ENCODE peak calls at places on chromosome 4, in ten cellular contexts. Q, Y, I, F, L, R, W, J, V and A are unnamed samples.

GRCh38 chr4:155745984-155746383 is 12.8 kb upstream of the GUCY1B1 start:
- DNase-seq in I (no peak), R (no peak), Q (no peak), V (no peak), F (no peak), W (no peak), J (no peak), Y (peak; percentile 27), L (no peak), A (no peak)

GRCh38 chr4:119113033-119113655 is 22.5 kb upstream of the MYOZ2 start:
- DNase-seq in W (no peak), V (no peak), Q (no peak), I (no peak), F (peak; percentile 70), L (no peak), Y (peak; percentile 95), R (no peak), J (no peak), A (no peak)

GRCh38 chr4:113173132-113173531 is 123.7 kb downstream of the ANK2 start:
- DNase-seq in Y (no peak), W (no peak), V (no peak), F (no peak), Q (no peak), J (no peak), L (no peak), I (no peak), R (no peak), A (no peak)

GRCh38 chr4:80082693-80083092 is 9.7 kb upstream of the ANTXR2 start:
- DNase-seq in Q (no peak), F (no peak), J (no peak), I (no peak), V (no peak), L (no peak), R (no peak), Y (no peak), W (no peak), A (no peak)

GRCh38 chr4:123825596-123826291 is 429.1 kb downstream of the SPRY1 start:
- DNase-seq in R (no peak), L (no peak), F (no peak), I (no peak), V (no peak), Y (peak; percentile 64), Q (no peak), J (no peak), W (no peak), A (no peak)

GRCh38 chr4:173357939-173358338 is 12.8 kb upstream of the SAP30 start:
- DNase-seq in W (no peak), I (no peak), J (no peak), Y (no peak), R (no peak), Q (no peak), V (no peak), F (no peak), L (no peak), A (no peak)

GRCh38 chr4:57064811-57065711 is 45.1 kb downstream of the IGFBP7 start:
- DNase-seq in V (no peak), I (peak; percentile 83), Y (peak; percentile 96), L (peak; percentile 39), F (peak; percentile 83), Q (no peak), J (no peak), R (no peak), W (peak; percentile 25), A (peak; percentile 93)

GRCh38 chr4:129453524-129453923 is 357.6 kb downstream of the C4orf33 start:
- DNase-seq in Q (no peak), W (no peak), Y (no peak), V (no peak), I (no peak), J (no peak), L (no peak), R (no peak), F (no peak), A (no peak)

GRCh38 chr4:156999175-156999517 is 27.5 kb upstream of the PDGFC start:
- DNase-seq in I (no peak), L (no peak), J (no peak), Q (no peak), Y (peak; percentile 98), R (no peak), F (peak; percentile 75), V (no peak), W (peak; percentile 73), A (peak; percentile 89)

GRCh38 chr4:889516-889915 is 42.6 kb downstream of the GAK start:
- DNase-seq in W (no peak), Q (no peak), Y (no peak), F (no peak), R (no peak), L (no peak), V (no peak), J (no peak), I (no peak), A (no peak)

GRCh38 chr4:182339246-182339645 is 96.0 kb downstream of the TENM3 start:
- DNase-seq in J (no peak), F (no peak), Y (no peak), W (no peak), Q (no peak), L (no peak), R (no peak), V (no peak), I (no peak), A (no peak)

GRCh38 chr4:168942985-168943384 is 67.1 kb downstream of the CBR4 start:
- DNase-seq in Y (no peak), L (no peak), V (no peak), J (no peak), W (no peak), R (no peak), I (no peak), F (no peak), Q (peak; percentile 9), A (no peak)

GRCh38 chr4:147599764-147600163 is 17.4 kb upstream of the TMEM184C start:
- DNase-seq in F (no peak), I (no peak), Q (no peak), J (no peak), W (no peak), R (no peak), Y (no peak), L (no peak), V (no peak), A (no peak)

GRCh38 chr4:82043081-82043808 is 330.5 kb downstream of the HNRNPD start:
- DNase-seq in I (no peak), F (no peak), Q (no peak), R (no peak), L (peak; percentile 20), Y (no peak), V (no peak), J (no peak), W (no peak), A (no peak)

DNA sequence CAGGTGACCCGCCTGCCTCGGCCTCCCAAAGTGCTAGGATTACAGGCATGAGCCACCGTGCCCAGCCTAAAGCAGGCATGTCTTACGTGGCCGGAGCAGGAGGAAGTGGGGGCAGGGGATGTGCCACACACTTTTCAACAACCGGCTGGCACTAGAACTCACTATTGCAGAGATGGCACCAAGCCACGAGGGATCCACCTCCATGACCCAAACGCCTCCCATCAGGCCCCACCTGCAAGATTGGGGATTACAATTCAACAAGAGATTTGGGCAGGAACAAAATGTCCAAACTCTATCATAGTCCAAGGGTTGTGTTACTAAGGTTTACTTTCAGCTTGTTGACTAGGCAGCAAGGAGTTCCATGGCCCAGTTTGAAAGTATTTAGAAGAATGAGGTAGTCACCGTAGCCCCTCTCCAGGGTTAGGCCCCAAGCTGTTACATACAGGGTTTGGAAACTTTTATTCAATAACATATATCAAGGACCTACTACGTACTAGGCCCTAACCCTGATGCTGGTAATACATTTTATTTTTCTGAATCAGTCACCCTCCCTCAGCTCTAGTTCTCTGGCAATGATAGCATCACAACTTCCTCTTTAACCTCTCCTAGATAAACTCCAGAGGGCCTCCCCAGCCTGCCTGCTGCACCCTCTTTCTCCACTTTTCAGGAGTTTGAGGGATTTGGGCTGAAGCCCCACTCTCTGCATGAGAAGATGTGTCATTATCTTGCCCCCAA is 18.0 kb upstream of the TBC1D14 start:
- DNase-seq in F (peak; percentile 24), Q (no peak), I (no peak), Y (no peak), W (no peak), J (no peak), V (no peak), L (peak; percentile 68), R (no peak), A (no peak)
- TF ChIP-seq CTCF in F (no peak), Q (no peak), I (no peak), Y (no peak), W (no peak), J (no peak), V (no peak), L (no peak), R (no peak), A (no peak)

GRCh38 chr4:145216532-145216931 is 36.1 kb upstream of the OTUD4 start:
- DNase-seq in L (no peak), I (no peak), J (no peak), W (no peak), Q (peak; percentile 53), Y (peak; percentile 41), R (no peak), F (peak; percentile 12), V (no peak), A (no peak)
- TF ChIP-seq CTCF in L (peak; percentile 50), I (peak; percentile 30), J (peak; percentile 45), W (no peak), Q (peak; percentile 50), Y (peak; percentile 55), R (peak; percentile 21), F (peak; percentile 56), V (peak; percentile 38), A (peak; percentile 71)

GRCh38 chr4:72531768-72532290 is 37.2 kb downstream of the ADAMTS3 start:
- DNase-seq in J (no peak), I (no peak), V (no peak), W (no peak), L (no peak), Q (no peak), Y (no peak), F (no peak), R (no peak), A (no peak)

GRCh38 chr4:72529144-72529822 is 39.7 kb downstream of the ADAMTS3 start:
- DNase-seq in W (no peak), V (no peak), Y (no peak), L (no peak), F (no peak), I (no peak), Q (no peak), R (no peak), J (no peak), A (no peak)

GRCh38 chr4:72525938-72526337 is 43.1 kb downstream of the ADAMTS3 start:
- DNase-seq in Q (no peak), V (no peak), I (peak; percentile 79), J (no peak), F (no peak), L (peak; percentile 25), W (peak; percentile 18), R (no peak), Y (peak; percentile 89), A (no peak)

GRCh38 chr4:72531322-72531721 is 37.7 kb downstream of the ADAMTS3 start:
- DNase-seq in I (no peak), R (no peak), J (no peak), L (no peak), F (no peak), Q (no peak), Y (no peak), W (no peak), V (no peak), A (no peak)

GRCh38 chr4:72527038-72527646 is 41.9 kb downstream of the ADAMTS3 start:
- DNase-seq in I (no peak), F (no peak), V (no peak), Q (no peak), Y (no peak), J (no peak), W (no peak), L (no peak), R (no peak), A (no peak)
- TF ChIP-seq CTCF in I (no peak), F (no peak), V (no peak), Q (no peak), Y (no peak), J (peak; percentile 33), W (no peak), L (no peak), R (no peak), A (no peak)

GRCh38 chr4:105895609-105896460 is 564 bp downstream of the NPNT start:
- DNase-seq in Q (peak; percentile 44), J (peak; percentile 27), V (peak; percentile 69), I (peak; percentile 77), R (no peak), Y (peak; percentile 4), W (peak; percentile 60), F (no peak), L (peak; percentile 20), A (no peak)
- TF ChIP-seq CTCF in Q (no peak), J (peak; percentile 53), V (peak; percentile 37), I (peak; percentile 18), R (no peak), Y (no peak), W (no peak), F (no peak), L (no peak), A (no peak)